ENCODE peak calls at places on chromosomes 4 and X, in four cellular contexts. Y is NCI-H1105 treated with DMSO at 0.1 percent for 48 hours, V is heart left ventricle, C is MM.1S. D is an unnamed sample.

GRCh38 chr4:24428850-24429249 is 155.5 kb downstream of the DHX15 start:
- DNase-seq in C (no peak), Y (no peak), V (no peak), D (no peak)

GRCh38 chrX:77070108-77070918 is 376.9 kb upstream of the FGF16 start:
- DNase-seq in V (no peak), C (no peak), Y (no peak), D (no peak)

GRCh38 chrX:134999469-134999868 is 8.7 kb downstream of the SMIM10 start:
- DNase-seq in C (peak), Y (peak), V (no peak), D (peak)

GRCh38 chrX:23223169-23223568 is 111.5 kb upstream of the PTCHD1 start:
- DNase-seq in C (no peak), V (no peak), Y (no peak), D (no peak)

GRCh38 chr4:67275179-67275750 is 270.0 kb downstream of the CENPC start:
- DNase-seq in V (no peak), Y (no peak), C (no peak), D (no peak)

GRCh38 chrX:10922158-10922557 is 189.0 kb upstream of the HCCS start:
- DNase-seq in Y (no peak), V (no peak), C (no peak), D (no peak)

GRCh38 chr4:73528171-73528570 is 46.6 kb downstream of the AFM start:
- DNase-seq in Y (no peak), V (no peak), C (no peak), D (no peak)

GRCh38 chr4:7498406-7499200 is 63.9 kb upstream of the PSAPL1 start:
- DNase-seq in Y (no peak), C (no peak), V (no peak), D (no peak)

GRCh38 chr4:1009647-1010521 is 1.5 kb upstream of the FGFRL1 start:
- DNase-seq in Y (peak), C (no peak), V (peak), D (no peak)

GRCh38 chrX:119693032-119693995 is at the start of gene SEPTIN6:
- DNase-seq in V (peak), C (peak), Y (peak), D (peak)

GRCh38 chr4:69823481-69824186 is 36.3 kb downstream of the SULT1E1 start:
- DNase-seq in C (peak), Y (peak), V (no peak), D (peak)

GRCh38 chr4:26148925-26149324 is 171.9 kb upstream of the RBPJ start:
- DNase-seq in V (no peak), Y (no peak), C (no peak), D (no peak)

GRCh38 chr4:78863254-78863869 is 75.9 kb downstream of the PAQR3 start:
- DNase-seq in Y (no peak), C (no peak), V (no peak), D (no peak)

GRCh38 chr4:41281038-41281634 is 24.4 kb downstream of the UCHL1 start:
- DNase-seq in Y (peak), C (peak), V (no peak), D (peak)

GRCh38 chr4:1997712-1998111 is 11.1 kb downstream of the NELFA start:
- DNase-seq in Y (no peak), C (no peak), V (no peak), D (no peak)

GRCh38 chrX:3175659-3176438 is 134.6 kb downstream of the ARSF start:
- DNase-seq in C (no peak), V (no peak), Y (no peak), D (no peak)

GRCh38 chr4:187128226-187128625 is 404.6 kb upstream of the FAT1 start:
- DNase-seq in Y (no peak), C (no peak), V (no peak), D (no peak)

GRCh38 chrX:24069877-24070276 is 15.1 kb downstream of the EIF2S3 start:
- DNase-seq in V (no peak), Y (no peak), C (no peak), D (no peak)

GRCh38 chr4:48329976-48330375 is 11.4 kb upstream of the SLAIN2 start:
- DNase-seq in V (no peak), Y (no peak), C (no peak), D (no peak)

GRCh38 chr4:162727232-162727631 is 439.5 kb downstream of the NAF1 start:
- DNase-seq in C (no peak), V (no peak), Y (no peak), D (no peak)

GRCh38 chr4:163113921-163114703 is 52.6 kb downstream of the NAF1 start:
- DNase-seq in C (no peak), V (no peak), Y (no peak), D (no peak)

GRCh38 chrX:54066841-54067240 is 22.6 kb upstream of the PHF8 start:
- DNase-seq in C (no peak), V (no peak), Y (no peak), D (no peak)

GRCh38 chr4:182880387-182881356 is 36.5 kb downstream of the DCTD start:
- DNase-seq in V (peak), Y (no peak), C (no peak), D (no peak)

GRCh38 chr4:6824772-6825402 is 42.4 kb downstream of the KIAA0232 start:
- DNase-seq in Y (no peak), C (no peak), V (no peak), D (no peak)

GRCh38 chrX:71181558-71181909 is 36.9 kb downstream of the NLGN3 start:
- DNase-seq in V (no peak), Y (no peak), C (peak), D (no peak)

GRCh38 chr4:8392591-8393190 is 47.8 kb downstream of the ACOX3 start:
- DNase-seq in C (no peak), Y (no peak), V (no peak), D (no peak)

GRCh38 chrX:119459181-119459580 is 9.1 kb upstream of the SLC25A5 start:
- DNase-seq in V (no peak), C (no peak), Y (no peak), D (no peak)

GRCh38 chrX:100979881-100980607 is 10.5 kb downstream of the ARL13A start:
- DNase-seq in V (no peak), C (no peak), Y (no peak), D (no peak)

GRCh38 chrX:23845316-23845932 is 62.3 kb downstream of the APOO start:
- DNase-seq in Y (no peak), V (no peak), C (no peak), D (no peak)